ENCODE peak calls at places on chromosomes 2 and 18, in seven cellular contexts. X, Z, T, N, M, O and Y are unnamed samples.

GRCh38 chr2:148842050-148842449 is 33.0 kb upstream of the KIF5C start:
- DNase-seq in Z (no peak), M (no peak), T (no peak), O (no peak), X (no peak), N (no peak), Y (no peak)

GRCh38 chr2:104434363-104434792 is 419.5 kb upstream of the POU3F3 start:
- DNase-seq in O (no peak), Z (no peak), N (peak), M (no peak), X (no peak), T (peak), Y (no peak)

GRCh38 chr2:173432049-173432754 is 77.5 kb downstream of the CDCA7 start:
- DNase-seq in X (no peak), O (no peak), M (peak), T (no peak), N (no peak), Z (no peak), Y (no peak)

GRCh38 chr2:121502246-121502645 is 28.4 kb upstream of the RNU4ATAC start:
- DNase-seq in T (no peak), Z (peak), N (no peak), X (peak), M (peak), O (no peak), Y (no peak)

GRCh38 chr18:22705328-22705727 is 227.8 kb upstream of the RBBP8 start:
- DNase-seq in M (peak), N (no peak), X (peak), O (no peak), Z (peak), T (no peak), Y (no peak)

GRCh38 chr2:118576109-118576855 is 271.2 kb downstream of the EN1 start:
- DNase-seq in T (no peak), O (no peak), Z (no peak), N (no peak), M (no peak), X (peak), Y (no peak)

GRCh38 chr2:107235491-107236254 is 349.7 kb upstream of the ST6GAL2 start:
- DNase-seq in N (no peak), X (no peak), O (no peak), Z (no peak), M (no peak), T (no peak), Y (no peak)

GRCh38 chr2:240688563-240688919 is 3.1 kb upstream of the AQP12A start:
- DNase-seq in T (no peak), N (no peak), O (no peak), X (no peak), Z (no peak), M (no peak), Y (no peak)

GRCh38 chr2:136628490-136628889 is 136.9 kb upstream of the THSD7B start:
- DNase-seq in N (no peak), X (no peak), Z (no peak), T (no peak), O (no peak), M (no peak), Y (no peak)

GRCh38 chr18:45248240-45248903 is 366.9 kb upstream of the SLC14A2 start:
- DNase-seq in O (no peak), Z (peak), T (no peak), M (peak), N (no peak), X (no peak), Y (no peak)

GRCh38 chr2:101625387-101625786 is 72.1 kb upstream of the MAP4K4 start:
- DNase-seq in X (peak), O (peak), Z (no peak), T (peak), M (peak), N (no peak), Y (no peak)

GRCh38 chr2:75896779-75897366 is 186.2 kb upstream of the GCFC2 start:
- DNase-seq in O (no peak), M (no peak), N (peak), X (peak), T (no peak), Z (no peak), Y (no peak)

GRCh38 chr2:127605691-127606277 is 40.2 kb upstream of the GPR17 start:
- DNase-seq in M (no peak), N (peak), Z (no peak), O (peak), X (no peak), T (no peak), Y (no peak)

GRCh38 chr2:109063326-109063670 is 65.7 kb upstream of the SH3RF3 start:
- DNase-seq in N (no peak), O (no peak), Z (no peak), M (no peak), T (no peak), X (no peak), Y (no peak)

GRCh38 chr18:35508746-35509338 is 11.1 kb upstream of the INO80C start:
- DNase-seq in X (no peak), Z (no peak), O (no peak), T (no peak), M (no peak), N (no peak), Y (no peak)

GRCh38 chr18:59787998-59788875 is 91.0 kb upstream of the CCBE1 start:
- DNase-seq in N (no peak), T (no peak), X (peak), O (no peak), M (peak), Z (peak), Y (no peak)

GRCh38 chr2:138610201-138610945 is 108.8 kb downstream of the SPOPL start:
- DNase-seq in T (no peak), Z (no peak), N (no peak), X (no peak), O (no peak), M (no peak), Y (no peak)

GRCh38 chr18:31574359-31574758 is 17.3 kb upstream of the TTR start:
- DNase-seq in N (no peak), O (no peak), T (no peak), Z (no peak), X (no peak), M (no peak), Y (no peak)

GRCh38 chr18:53752968-53753367 is 471.5 kb downstream of the MBD2 start:
- DNase-seq in N (no peak), Z (no peak), X (no peak), T (no peak), O (no peak), M (no peak), Y (no peak)

GRCh38 chr2:216710531-216711282 is 15.4 kb upstream of the IGFBP5 start:
- DNase-seq in M (peak), N (no peak), T (no peak), Z (peak), O (no peak), X (no peak), Y (no peak)

GRCh38 chr18:63264871-63265270 is 54.7 kb downstream of the BCL2 start:
- DNase-seq in Z (no peak), M (no peak), X (no peak), N (no peak), T (no peak), O (no peak), Y (no peak)

GRCh38 chr2:74741076-74741460 is 87.0 kb downstream of the SEMA4F start:
- DNase-seq in N (no peak), M (no peak), O (no peak), T (no peak), Z (no peak), X (no peak), Y (no peak)

GRCh38 chr2:36530983-36531354 is 67.0 kb downstream of the FEZ2 start:
- DNase-seq in T (no peak), O (no peak), M (peak), X (no peak), N (no peak), Z (peak), Y (no peak)

GRCh38 chr2:230575640-230576324 is 136.9 kb upstream of the CAB39 start:
- DNase-seq in Z (no peak), T (peak), N (no peak), X (no peak), M (no peak), O (no peak), Y (no peak)

GRCh38 chr2:200985806-200986205 is 22.3 kb upstream of the ORC2 start:
- DNase-seq in N (no peak), X (no peak), Z (peak), T (no peak), O (no peak), M (peak), Y (no peak)

DNA sequence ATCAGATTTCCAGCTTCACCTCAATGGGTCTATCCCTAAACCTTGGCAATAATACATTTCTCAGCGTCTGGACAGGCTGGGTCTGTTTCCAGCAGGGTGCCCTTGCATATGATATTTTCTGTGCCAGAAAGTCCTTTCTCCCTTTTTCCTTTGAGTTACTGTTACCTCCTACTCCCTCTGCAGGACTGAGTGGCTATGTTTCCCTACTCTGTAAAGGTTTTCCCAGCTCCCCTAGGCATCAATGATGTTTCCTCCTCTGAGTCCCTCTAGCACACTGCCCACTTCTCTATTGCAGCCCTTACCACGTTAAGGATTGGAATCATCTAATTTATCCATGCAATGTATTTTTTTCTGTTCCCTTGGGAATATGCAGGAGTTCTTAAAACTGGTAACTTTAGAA is 118.3 kb upstream of the REV1 start:
- DNase-seq in X (no peak), T (no peak), M (no peak), N (no peak), O (no peak), Z (no peak), Y (no peak)
- TF ChIP-seq CTCF in X (no peak), T (no peak), M (no peak), N (no peak), O (no peak), Z (no peak), Y (no peak)

GRCh38 chr2:194363878-194364277 is 1293.1 kb upstream of the SLC39A10 start:
- DNase-seq in T (no peak), O (no peak), N (no peak), M (no peak), X (no peak), Z (no peak), Y (no peak)
- TF ChIP-seq CTCF in T (no peak), O (no peak), N (no peak), M (no peak), X (no peak), Z (no peak), Y (no peak)

GRCh38 chr2:34670482-34670881 is 1071.4 kb upstream of the FAM98A start:
- DNase-seq in M (no peak), X (no peak), O (no peak), T (no peak), N (no peak), Z (no peak), Y (no peak)
- TF ChIP-seq CTCF in M (no peak), X (no peak), O (no peak), T (no peak), N (no peak), Z (no peak), Y (no peak)

GRCh38 chr2:126385441-126385840 is 270.5 kb upstream of the GYPC start:
- DNase-seq in X (no peak), Z (no peak), M (no peak), O (no peak), T (no peak), N (no peak), Y (no peak)
- TF ChIP-seq CTCF in X (no peak), Z (no peak), M (no peak), O (no peak), T (no peak), N (no peak), Y (no peak)

GRCh38 chr2:24540011-24540477 is 49.0 kb downstream of the NCOA1 start:
- DNase-seq in M (no peak), Z (no peak), T (no peak), O (no peak), X (no peak), N (no peak), Y (no peak)

GRCh38 chr2:24546668-24547067 is 55.6 kb downstream of the NCOA1 start:
- DNase-seq in M (no peak), N (no peak), X (no peak), Z (no peak), T (no peak), O (no peak), Y (no peak)

GRCh38 chr2:24542269-24542872 is 51.3 kb downstream of the NCOA1 start:
- DNase-seq in O (no peak), X (no peak), Z (no peak), N (no peak), T (no peak), M (no peak), Y (no peak)

GRCh38 chr2:24544456-24545115 is 53.5 kb downstream of the NCOA1 start:
- DNase-seq in N (no peak), O (no peak), Z (no peak), M (no peak), T (no peak), X (no peak), Y (no peak)

GRCh38 chr2:24543252-24543651 is 52.2 kb downstream of the NCOA1 start:
- DNase-seq in N (no peak), T (no peak), X (no peak), Z (no peak), O (no peak), M (no peak), Y (no peak)
- TF ChIP-seq CTCF in N (no peak), T (no peak), X (peak), Z (peak), O (no peak), M (no peak), Y (no peak)

GRCh38 chr18:8706981-8707940 is 1.9 kb downstream of the MTCL1 start:
- DNase-seq in X (peak), M (peak), O (peak), T (peak), N (peak), Z (peak), Y (no peak)
- TF ChIP-seq CTCF in X (peak), M (no peak), O (no peak), T (peak), N (peak), Z (no peak), Y (no peak)

GRCh38 chr2:238415036-238415764 is 11.5 kb upstream of the ASB1 start:
- DNase-seq in O (no peak), X (peak), T (no peak), M (no peak), Z (no peak), N (no peak), Y (no peak)
- TF ChIP-seq CTCF in O (no peak), X (no peak), T (no peak), M (no peak), Z (no peak), N (no peak), Y (no peak)

DNA sequence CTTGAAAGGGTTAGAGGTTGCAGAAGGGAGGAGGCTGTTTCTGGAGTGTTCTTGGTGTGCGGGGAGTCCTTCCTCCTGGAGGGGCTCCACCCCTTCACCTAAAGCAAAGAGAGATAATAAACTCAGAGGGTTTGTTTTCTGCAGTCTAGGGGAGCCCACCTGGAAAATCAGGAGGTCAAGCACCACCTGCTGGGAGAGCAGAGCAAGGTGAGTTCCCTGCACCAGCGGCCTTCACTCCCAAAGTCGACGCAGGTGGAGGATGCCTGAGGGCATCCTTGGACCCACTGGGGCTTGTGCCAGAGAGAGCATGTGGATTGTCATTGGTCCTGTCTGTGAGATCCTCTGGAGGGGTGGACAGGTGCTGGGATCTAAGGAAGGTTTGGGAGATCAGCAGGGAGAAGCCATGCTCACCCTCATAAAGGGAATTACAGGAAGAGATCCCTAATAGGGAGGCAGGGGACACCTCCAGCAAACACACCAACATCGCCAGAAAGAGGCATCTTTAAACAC is 116.7 kb downstream of the KCNF1 start:
- DNase-seq in O (no peak), Z (no peak), X (no peak), M (no peak), N (no peak), T (peak), Y (no peak)
- TF ChIP-seq CTCF in O (no peak), Z (no peak), X (peak), M (no peak), N (no peak), T (no peak), Y (no peak)

DNA sequence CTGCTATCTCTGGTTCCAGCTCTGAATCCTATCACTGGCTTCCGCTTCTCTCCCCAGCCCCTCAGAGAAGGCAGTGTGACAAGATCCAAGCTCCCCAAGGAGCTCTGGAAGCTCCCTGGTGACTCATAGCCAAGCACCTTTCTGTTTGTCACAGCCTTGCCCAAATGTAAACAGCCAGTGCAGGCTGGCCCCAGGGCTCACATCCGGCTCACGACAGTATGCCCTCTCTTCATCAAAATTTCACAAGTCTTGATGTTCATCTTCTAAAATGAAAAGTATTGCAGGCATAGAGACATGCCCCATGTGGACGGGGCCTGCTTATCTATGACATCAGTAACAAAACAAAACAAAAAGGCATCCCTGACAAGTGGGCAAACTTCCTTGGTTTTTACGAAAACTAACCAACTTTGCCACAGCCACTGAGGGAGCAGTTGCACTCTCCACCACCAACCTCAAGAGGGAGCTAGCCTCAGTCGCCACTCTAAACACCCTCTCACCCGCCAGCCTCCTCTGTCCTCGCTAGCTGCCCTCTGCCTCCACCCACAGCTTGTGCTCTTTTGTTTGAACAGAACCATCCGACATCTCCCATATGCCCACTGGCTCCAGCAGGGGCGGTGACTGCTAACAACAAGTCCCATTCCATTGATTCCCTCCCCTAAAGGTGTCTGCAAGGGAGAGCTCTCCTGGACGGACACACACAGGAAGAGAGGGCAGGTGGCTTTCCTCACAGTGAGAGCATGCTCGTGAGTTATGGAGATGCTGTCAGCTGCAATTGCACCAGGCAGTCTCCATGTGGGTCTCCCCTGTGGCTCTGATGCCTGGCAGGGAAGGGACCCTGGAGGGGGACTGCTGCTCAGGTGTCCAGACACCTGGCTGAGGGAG is 71.0 kb upstream of the DAPL1 start:
- DNase-seq in N (no peak), O (no peak), T (peak), X (peak), Z (no peak), M (no peak), Y (no peak)
- TF ChIP-seq CTCF in N (no peak), O (no peak), T (peak), X (peak), Z (peak), M (peak), Y (no peak)

GRCh38 chr2:174522553-174522952 is 35.7 kb upstream of the GPR155 start:
- DNase-seq in Z (peak), N (no peak), M (peak), O (no peak), T (no peak), X (no peak), Y (no peak)
- TF ChIP-seq CTCF in Z (peak), N (peak), M (peak), O (no peak), T (no peak), X (peak), Y (no peak)